ENCODE peak calls at places on chromosomes 16 and 17, in seven cellular contexts. N is ovary, F is prostate gland, O is pancreas, L is tibial nerve, K is upper lobe of left lung, V is left ventricle myocardium inferior. G is an unnamed sample.

GRCh38 chr17:82608816-82609215 is 39.4 kb downstream of the WDR45B start:
- DNase-seq in V (no peak), L (no peak), O (no peak), N (no peak), F (no peak), K (no peak), G (no peak)

GRCh38 chr17:3896108-3897099 is 3.6 kb upstream of the CAMKK1 start:
- DNase-seq in F (no peak), V (no peak), O (peak; percentile 70), N (peak; percentile 51), L (no peak), K (peak; percentile 50), G (no peak)

GRCh38 chr17:36835036-36835435 is 102.2 kb upstream of the LHX1 start:
- DNase-seq in O (no peak), V (no peak), L (no peak), N (no peak), F (no peak), K (no peak), G (no peak)

GRCh38 chr17:15777717-15778116 is 45.6 kb downstream of the TBC1D26 start:
- DNase-seq in N (no peak), O (no peak), V (no peak), F (no peak), L (no peak), K (no peak), G (no peak)

GRCh38 chr16:67881557-67882220 is 3.0 kb upstream of the NRN1L start:
- DNase-seq in O (no peak), K (no peak), N (no peak), V (peak; percentile 63), L (no peak), F (no peak), G (no peak)

GRCh38 chr16:16096161-16096857 is 127.0 kb downstream of the ABCC6 start:
- DNase-seq in V (peak; percentile 22), K (no peak), F (peak; percentile 24), L (peak; percentile 32), N (peak; percentile 63), O (no peak), G (peak; percentile 86)

GRCh38 chr17:81397314-81398169 is 2.3 kb downstream of the BAHCC1 start:
- DNase-seq in L (no peak), N (no peak), O (no peak), F (no peak), V (no peak), K (no peak), G (no peak)

GRCh38 chr16:70573451-70574121 is 50.0 kb downstream of the SF3B3 start:
- DNase-seq in N (peak; percentile 45), V (peak; percentile 45), L (peak; percentile 39), K (peak; percentile 50), O (no peak), F (peak; percentile 52), G (peak; percentile 35)

GRCh38 chr16:85717393-85718152 is 28.8 kb upstream of the GINS2 start:
- DNase-seq in K (peak; percentile 72), V (peak; percentile 63), O (peak; percentile 71), L (peak; percentile 74), N (peak; percentile 69), F (peak; percentile 67), G (peak; percentile 66)

GRCh38 chr17:1180958-1181768 is 1.4 kb upstream of the ABR start:
- DNase-seq in K (no peak), L (no peak), V (no peak), N (no peak), F (no peak), O (no peak), G (no peak)

GRCh38 chr17:42519546-42520444 is 16.2 kb upstream of the NAGLU start:
- DNase-seq in V (peak; percentile 90), F (peak; percentile 81), K (peak; percentile 80), L (peak; percentile 98), N (peak; percentile 91), O (peak; percentile 59), G (peak; percentile 97)

GRCh38 chr16:27973678-27974077 is 89.8 kb downstream of the GSG1L start:
- DNase-seq in N (no peak), K (no peak), V (no peak), L (no peak), O (no peak), F (no peak), G (no peak)

GRCh38 chr16:6267682-6268081 is 1065.0 kb upstream of the RBFOX1 start:
- DNase-seq in K (no peak), F (no peak), V (no peak), O (no peak), N (no peak), L (no peak), G (no peak)

GRCh38 chr16:6265956-6266355 is 1066.7 kb upstream of the RBFOX1 start:
- DNase-seq in N (no peak), F (no peak), L (no peak), O (no peak), V (no peak), K (no peak), G (no peak)

DNA sequence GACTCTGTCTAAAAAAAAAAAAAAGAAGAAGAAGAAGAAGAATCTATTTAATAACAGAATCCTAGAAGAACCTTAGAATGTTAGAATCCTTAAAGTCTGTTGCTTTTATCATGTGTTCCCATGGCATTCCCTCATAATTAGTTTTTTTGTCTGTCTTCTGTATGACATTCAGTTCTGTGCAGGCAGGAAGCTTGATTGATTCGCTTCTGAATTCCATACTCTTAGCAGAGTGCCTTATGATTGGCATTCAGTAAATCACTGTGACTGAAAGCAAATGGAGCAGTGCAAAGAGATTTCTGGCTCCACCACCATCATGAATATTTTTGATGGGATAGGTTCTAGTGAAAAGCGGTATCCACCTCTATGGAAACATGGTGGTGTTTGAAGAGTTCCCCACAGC is 1065.9 kb upstream of the RBFOX1 start:
- DNase-seq in L (no peak), N (no peak), F (no peak), V (no peak), O (no peak), K (no peak), G (no peak)
- H3K4me3 ChIP-seq in L (no peak overlapping the region), N (no peak overlapping the region), F (no peak overlapping the region), V (no peak overlapping the region), O (no peak overlapping the region), K (no peak overlapping the region), G (no peak overlapping the region)

DNA sequence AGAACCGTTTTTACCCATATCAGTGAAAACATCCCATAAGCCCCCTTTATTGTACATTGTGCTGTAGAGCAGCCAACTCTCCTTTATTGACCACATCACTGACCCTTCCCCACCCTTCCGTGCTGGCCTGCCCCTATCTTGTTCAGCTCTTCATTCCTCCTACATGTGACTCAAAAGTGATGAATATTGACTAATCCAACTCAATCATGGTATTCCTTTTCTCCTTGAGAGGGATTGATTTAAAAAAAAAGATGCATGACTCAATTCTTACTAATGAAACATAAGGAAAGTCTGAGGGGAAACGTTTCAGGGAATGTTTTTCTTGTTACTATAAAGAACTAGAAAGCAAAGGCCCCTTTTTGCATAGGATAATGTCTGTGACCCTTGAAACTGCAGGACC is 125.2 kb upstream of the SOX9 start:
- DNase-seq in F (no peak), N (no peak), V (no peak), L (no peak), O (no peak), K (no peak), G (no peak)
- H3K4me1 ChIP-seq in F (no peaks in the 10 kb centered on the region), N (no peaks in the 10 kb centered on the region), V (no peaks in the 10 kb centered on the region), L (no peaks in the 10 kb centered on the region), O (no peaks in the 10 kb centered on the region), K (no peaks in the 10 kb centered on the region), G (no peaks in the 10 kb centered on the region)

GRCh38 chr17:30225112-30225511 is 10.4 kb downstream of the SLC6A4 start:
- DNase-seq in K (no peak), F (no peak), L (no peak), N (no peak), O (no peak), V (no peak), G (no peak)

GRCh38 chr17:30224419-30224960 is 11.0 kb downstream of the SLC6A4 start:
- DNase-seq in F (no peak), K (no peak), O (no peak), L (no peak), V (no peak), N (no peak), G (no peak)

GRCh38 chr17:30221346-30221745 is 14.2 kb downstream of the SLC6A4 start:
- DNase-seq in L (no peak), F (no peak), O (no peak), K (no peak), V (no peak), N (no peak), G (no peak)

GRCh38 chr17:30220414-30220813 is 15.1 kb downstream of the SLC6A4 start:
- DNase-seq in O (no peak), F (no peak), K (no peak), L (no peak), N (no peak), V (no peak), G (no peak)

DNA sequence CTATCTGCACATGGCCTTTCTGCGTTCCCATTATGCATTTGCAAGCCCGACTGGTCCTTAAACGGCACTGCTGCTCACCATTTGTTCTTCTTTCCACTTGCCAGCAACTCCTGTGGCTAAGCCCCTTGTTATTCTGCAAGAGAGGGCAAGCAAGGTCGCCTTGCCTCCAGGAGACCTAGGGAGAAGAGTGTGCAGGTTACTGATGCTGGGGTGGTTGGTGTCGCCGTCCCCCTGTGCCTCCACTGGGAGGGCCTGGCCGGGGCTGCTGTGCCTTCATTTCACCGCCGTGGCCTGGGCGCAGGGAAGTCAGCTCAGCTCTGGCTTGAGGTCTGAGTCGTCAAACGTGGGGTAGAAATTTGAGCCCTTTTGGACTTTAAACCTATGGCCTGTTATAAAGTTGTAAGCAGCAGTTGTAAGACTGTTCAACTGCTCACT is 12.7 kb downstream of the SLC6A4 start:
- DNase-seq in O (no peak), F (no peak), L (no peak), V (no peak), K (no peak), N (no peak), G (no peak)
- TF ChIP-seq CTCF in O (no peak), F (no peak), L (no peak), V (no peak), K (no peak), N (no peak), G (no peak)

GRCh38 chr16:87601322-87602004 is 845 bp upstream of the JPH3 start:
- DNase-seq in O (no peak), N (no peak), K (no peak), F (no peak), V (no peak), L (no peak), G (no peak)
- H3K4me3 ChIP-seq in O (no peak overlapping the region), N (no peak overlapping the region), K (no peak overlapping the region), F (no peak overlapping the region), V (peak overlapping the region; percentile 33), L (no peak overlapping the region), G (no peak overlapping the region)

DNA sequence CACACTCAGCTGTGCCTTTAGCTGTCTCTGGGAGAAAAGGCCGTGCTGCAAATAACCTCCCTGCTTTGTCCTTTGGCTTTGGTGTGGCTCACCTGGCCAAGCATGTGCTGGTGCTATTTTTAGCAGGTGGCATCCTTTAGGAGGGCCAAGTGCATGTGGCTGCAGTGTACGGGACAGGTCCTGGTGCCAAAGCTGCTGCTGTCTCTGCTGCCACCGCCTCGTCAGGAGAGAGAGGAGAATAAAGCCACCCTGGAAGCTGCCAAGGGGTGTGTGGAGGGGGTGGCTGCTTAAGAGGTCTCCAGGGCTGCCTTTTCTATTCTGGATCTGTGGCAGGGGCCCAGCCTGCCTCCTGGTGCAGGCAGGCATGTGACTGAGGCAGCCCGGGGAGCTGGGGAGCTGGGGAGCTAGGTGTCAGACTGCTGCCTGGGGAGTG is 6.2 kb downstream of the AKAP1 start:
- DNase-seq in L (no peak), O (no peak), N (no peak), V (peak; percentile 81), K (peak; percentile 69), F (peak; percentile 57), G (no peak)
- H3K4me1 ChIP-seq in L (peaks cover under 1% of the 10 kb centered on the region), O (peaks cover 21% of the 10 kb centered on the region), N (peaks cover 14% of the 10 kb centered on the region), V (peaks cover 97% of the 10 kb centered on the region), K (peaks cover 21% of the 10 kb centered on the region), F (peaks cover 23% of the 10 kb centered on the region), G (no peaks in the 10 kb centered on the region)

G was measured in uterus.